ENCODE peak calls at places on chromosome X, in ten cellular contexts. One of them, this sample, is unnamed.

GRCh38 chrX:103704863-103705262 is 5.8 kb upstream of the TMEM31 start:
- DNase-seq in endodermal cell: no peak
- DNase-seq in natural killer cell: no peak
- DNase-seq in A549: no peak
- DNase-seq in colonic mucosa: no peak
- DNase-seq in fibroblast of pulmonary artery: no peak
- DNase-seq in DND-41: no peak
- DNase-seq in suprapubic skin: no peak
- DNase-seq in GM10248: no peak
- DNase-seq in CD8-positive, alpha-beta T cell: no peak
- DNase-seq in this sample: no peak

GRCh38 chrX:54808109-54808604 is 612 bp downstream of the MAGED2 start:
- DNase-seq in fibroblast of pulmonary artery: no peak
- DNase-seq in DND-41: peak; percentile 61
- DNase-seq in A549: peak; percentile 32
- DNase-seq in colonic mucosa: peak; percentile 72
- DNase-seq in GM10248: peak; percentile 37
- DNase-seq in CD8-positive, alpha-beta T cell: no peak
- DNase-seq in suprapubic skin: peak; percentile 78
- DNase-seq in endodermal cell: peak; percentile 89
- DNase-seq in natural killer cell: peak; percentile 34
- DNase-seq in this sample: peak; percentile 58

GRCh38 chrX:111888600-111888999 is 12.6 kb downstream of the TRPC5OS start:
- DNase-seq in colonic mucosa: no peak
- DNase-seq in A549: no peak
- DNase-seq in suprapubic skin: no peak
- DNase-seq in fibroblast of pulmonary artery: no peak
- DNase-seq in endodermal cell: no peak
- DNase-seq in CD8-positive, alpha-beta T cell: no peak
- DNase-seq in GM10248: no peak
- DNase-seq in natural killer cell: no peak
- DNase-seq in DND-41: no peak
- DNase-seq in this sample: no peak

GRCh38 chrX:24117288-24117687 is 32.2 kb upstream of the ZFX start:
- DNase-seq in A549: peak; percentile 42
- DNase-seq in DND-41: no peak
- DNase-seq in fibroblast of pulmonary artery: peak; percentile 64
- DNase-seq in natural killer cell: no peak
- DNase-seq in suprapubic skin: no peak
- DNase-seq in colonic mucosa: peak; percentile 18
- DNase-seq in CD8-positive, alpha-beta T cell: no peak
- DNase-seq in endodermal cell: no peak
- DNase-seq in GM10248: no peak
- DNase-seq in this sample: no peak

GRCh38 chrX:109952050-109952449 is 50.9 kb upstream of the TMEM164 start:
- DNase-seq in suprapubic skin: no peak
- DNase-seq in GM10248: no peak
- DNase-seq in fibroblast of pulmonary artery: no peak
- DNase-seq in natural killer cell: no peak
- DNase-seq in endodermal cell: no peak
- DNase-seq in CD8-positive, alpha-beta T cell: no peak
- DNase-seq in colonic mucosa: no peak
- DNase-seq in DND-41: no peak
- DNase-seq in A549: peak; percentile 7
- DNase-seq in this sample: no peak

GRCh38 chrX:1075741-1076140 is 136.7 kb downstream of the CRLF2 start:
- DNase-seq in GM10248: no peak
- DNase-seq in A549: no peak
- DNase-seq in DND-41: no peak
- DNase-seq in suprapubic skin: no peak
- DNase-seq in fibroblast of pulmonary artery: no peak
- DNase-seq in endodermal cell: no peak
- DNase-seq in colonic mucosa: no peak
- DNase-seq in CD8-positive, alpha-beta T cell: no peak
- DNase-seq in natural killer cell: no peak
- DNase-seq in this sample: no peak

GRCh38 chrX:15384304-15384703 is at the start of gene VEGFD:
- DNase-seq in fibroblast of pulmonary artery: peak; percentile 71
- DNase-seq in suprapubic skin: no peak
- DNase-seq in natural killer cell: no peak
- DNase-seq in GM10248: no peak
- DNase-seq in endodermal cell: no peak
- DNase-seq in CD8-positive, alpha-beta T cell: no peak
- DNase-seq in DND-41: no peak
- DNase-seq in colonic mucosa: no peak
- DNase-seq in A549: peak; percentile 5
- DNase-seq in this sample: no peak

GRCh38 chrX:12878536-12878935 is 11.7 kb downstream of the TLR7 start:
- DNase-seq in GM10248: no peak
- DNase-seq in natural killer cell: no peak
- DNase-seq in endodermal cell: no peak
- DNase-seq in A549: no peak
- DNase-seq in fibroblast of pulmonary artery: no peak
- DNase-seq in DND-41: no peak
- DNase-seq in suprapubic skin: no peak
- DNase-seq in CD8-positive, alpha-beta T cell: no peak
- DNase-seq in colonic mucosa: no peak
- DNase-seq in this sample: no peak

GRCh38 chrX:119757979-119758681 is at the start of gene SOWAHD:
- DNase-seq in A549: peak; percentile 21
- DNase-seq in GM10248: no peak
- DNase-seq in CD8-positive, alpha-beta T cell: no peak
- DNase-seq in endodermal cell: peak; percentile 85
- DNase-seq in colonic mucosa: peak; percentile 78
- DNase-seq in DND-41: no peak
- DNase-seq in natural killer cell: no peak
- DNase-seq in suprapubic skin: no peak
- DNase-seq in fibroblast of pulmonary artery: peak; percentile 33
- DNase-seq in this sample: peak; percentile 23

GRCh38 chrX:19824603-19825002 is 62.8 kb downstream of the SH3KBP1 start:
- DNase-seq in natural killer cell: peak; percentile 49
- DNase-seq in GM10248: no peak
- DNase-seq in fibroblast of pulmonary artery: no peak
- DNase-seq in endodermal cell: no peak
- DNase-seq in CD8-positive, alpha-beta T cell: peak; percentile 60
- DNase-seq in A549: no peak
- DNase-seq in colonic mucosa: no peak
- DNase-seq in suprapubic skin: no peak
- DNase-seq in DND-41: no peak
- DNase-seq in this sample: no peak

GRCh38 chrX:30910124-30910860 is 21.2 kb upstream of the TAB3 start:
- DNase-seq in natural killer cell: no peak
- DNase-seq in fibroblast of pulmonary artery: no peak
- DNase-seq in colonic mucosa: no peak
- DNase-seq in GM10248: no peak
- DNase-seq in A549: no peak
- DNase-seq in suprapubic skin: no peak
- DNase-seq in CD8-positive, alpha-beta T cell: no peak
- DNase-seq in DND-41: no peak
- DNase-seq in endodermal cell: peak; percentile 53
- DNase-seq in this sample: no peak

GRCh38 chrX:40145670-40146470 is 48.1 kb upstream of the BCOR start:
- DNase-seq in fibroblast of pulmonary artery: no peak
- DNase-seq in colonic mucosa: no peak
- DNase-seq in natural killer cell: no peak
- DNase-seq in endodermal cell: peak; percentile 68
- DNase-seq in CD8-positive, alpha-beta T cell: no peak
- DNase-seq in GM10248: no peak
- DNase-seq in A549: no peak
- DNase-seq in suprapubic skin: no peak
- DNase-seq in DND-41: peak; percentile 26
- DNase-seq in this sample: no peak

GRCh38 chrX:74325130-74326059 is 21.4 kb downstream of the ZCCHC13 start:
- DNase-seq in colonic mucosa: no peak
- DNase-seq in DND-41: no peak
- DNase-seq in suprapubic skin: no peak
- DNase-seq in GM10248: no peak
- DNase-seq in CD8-positive, alpha-beta T cell: no peak
- DNase-seq in endodermal cell: peak; percentile 90
- DNase-seq in natural killer cell: no peak
- DNase-seq in fibroblast of pulmonary artery: no peak
- DNase-seq in A549: no peak
- DNase-seq in this sample: peak; percentile 7

GRCh38 chrX:74534569-74535038 is 79.8 kb downstream of the RLIM start:
- DNase-seq in GM10248: peak; percentile 21
- DNase-seq in CD8-positive, alpha-beta T cell: no peak
- DNase-seq in endodermal cell: no peak
- DNase-seq in fibroblast of pulmonary artery: no peak
- DNase-seq in natural killer cell: no peak
- DNase-seq in DND-41: no peak
- DNase-seq in suprapubic skin: no peak
- DNase-seq in A549: no peak
- DNase-seq in colonic mucosa: no peak
- DNase-seq in this sample: no peak

GRCh38 chrX:106780664-106781377 is 21.7 kb upstream of the TBC1D8B start:
- DNase-seq in A549: peak; percentile 38
- DNase-seq in colonic mucosa: no peak
- DNase-seq in fibroblast of pulmonary artery: no peak
- DNase-seq in DND-41: no peak
- DNase-seq in suprapubic skin: no peak
- DNase-seq in endodermal cell: no peak
- DNase-seq in CD8-positive, alpha-beta T cell: no peak
- DNase-seq in GM10248: no peak
- DNase-seq in natural killer cell: no peak
- DNase-seq in this sample: no peak

GRCh38 chrX:71111141-71111843 is at the start of gene IL2RG:
- DNase-seq in GM10248: peak; percentile 75
- DNase-seq in A549: no peak
- DNase-seq in colonic mucosa: peak; percentile 70
- DNase-seq in fibroblast of pulmonary artery: no peak
- DNase-seq in CD8-positive, alpha-beta T cell: peak; percentile 87
- DNase-seq in DND-41: peak; percentile 86
- DNase-seq in natural killer cell: peak; percentile 60
- DNase-seq in endodermal cell: no peak
- DNase-seq in suprapubic skin: no peak
- DNase-seq in this sample: no peak

GRCh38 chrX:8364369-8365141 is 100.1 kb upstream of the VCX3B start:
- DNase-seq in A549: peak; percentile 15
- DNase-seq in endodermal cell: peak; percentile 82
- DNase-seq in colonic mucosa: no peak
- DNase-seq in DND-41: peak; percentile 23
- DNase-seq in natural killer cell: no peak
- DNase-seq in suprapubic skin: no peak
- DNase-seq in CD8-positive, alpha-beta T cell: no peak
- DNase-seq in fibroblast of pulmonary artery: peak; percentile 20
- DNase-seq in GM10248: no peak
- DNase-seq in this sample: peak; percentile 47
- TF ChIP-seq CTCF in A549: peak; percentile 9
- TF ChIP-seq CTCF in endodermal cell: peak; percentile 91
- TF ChIP-seq CTCF in colonic mucosa: no peak
- TF ChIP-seq CTCF in DND-41: peak; percentile 55
- TF ChIP-seq CTCF in natural killer cell: no peak
- TF ChIP-seq CTCF in suprapubic skin: no peak
- TF ChIP-seq CTCF in CD8-positive, alpha-beta T cell: no peak
- TF ChIP-seq CTCF in fibroblast of pulmonary artery: peak; percentile 43
- TF ChIP-seq CTCF in GM10248: peak; percentile 15
- TF ChIP-seq CTCF in this sample: peak; percentile 22

GRCh38 chrX:77949840-77950239 is 19.6 kb downstream of the PGAM4 start:
- DNase-seq in endodermal cell: no peak
- DNase-seq in fibroblast of pulmonary artery: no peak
- DNase-seq in A549: no peak
- DNase-seq in suprapubic skin: no peak
- DNase-seq in DND-41: no peak
- DNase-seq in CD8-positive, alpha-beta T cell: no peak
- DNase-seq in GM10248: no peak
- DNase-seq in colonic mucosa: no peak
- DNase-seq in natural killer cell: no peak
- DNase-seq in this sample: no peak

GRCh38 chrX:77945910-77946309 is 23.5 kb downstream of the PGAM4 start:
- DNase-seq in A549: no peak
- DNase-seq in DND-41: no peak
- DNase-seq in GM10248: no peak
- DNase-seq in fibroblast of pulmonary artery: no peak
- DNase-seq in colonic mucosa: no peak
- DNase-seq in natural killer cell: no peak
- DNase-seq in CD8-positive, alpha-beta T cell: no peak
- DNase-seq in endodermal cell: no peak
- DNase-seq in suprapubic skin: no peak
- DNase-seq in this sample: no peak

GRCh38 chrX:77946571-77946970 is 22.9 kb downstream of the PGAM4 start:
- DNase-seq in endodermal cell: no peak
- DNase-seq in fibroblast of pulmonary artery: no peak
- DNase-seq in colonic mucosa: no peak
- DNase-seq in A549: no peak
- DNase-seq in CD8-positive, alpha-beta T cell: no peak
- DNase-seq in GM10248: no peak
- DNase-seq in natural killer cell: no peak
- DNase-seq in suprapubic skin: no peak
- DNase-seq in DND-41: no peak
- DNase-seq in this sample: no peak
- TF ChIP-seq CTCF in endodermal cell: peak; percentile 54
- TF ChIP-seq CTCF in fibroblast of pulmonary artery: no peak
- TF ChIP-seq CTCF in colonic mucosa: no peak
- TF ChIP-seq CTCF in A549: no peak
- TF ChIP-seq CTCF in CD8-positive, alpha-beta T cell: no peak
- TF ChIP-seq CTCF in GM10248: no peak
- TF ChIP-seq CTCF in natural killer cell: no peak
- TF ChIP-seq CTCF in suprapubic skin: no peak
- TF ChIP-seq CTCF in DND-41: no peak
- TF ChIP-seq CTCF in this sample: peak; percentile 42

GRCh38 chrX:2614911-2615310 is 76.2 kb upstream of the CD99 start:
- DNase-seq in GM10248: no peak
- DNase-seq in DND-41: no peak
- DNase-seq in endodermal cell: no peak
- DNase-seq in colonic mucosa: no peak
- DNase-seq in suprapubic skin: no peak
- DNase-seq in natural killer cell: no peak
- DNase-seq in CD8-positive, alpha-beta T cell: no peak
- DNase-seq in A549: peak; percentile 57
- DNase-seq in fibroblast of pulmonary artery: peak; percentile 91
- DNase-seq in this sample: no peak
- TF ChIP-seq CTCF in GM10248: no peak
- TF ChIP-seq CTCF in DND-41: peak; percentile 19
- TF ChIP-seq CTCF in endodermal cell: peak; percentile 72
- TF ChIP-seq CTCF in colonic mucosa: no peak
- TF ChIP-seq CTCF in suprapubic skin: peak; percentile 19
- TF ChIP-seq CTCF in natural killer cell: no peak
- TF ChIP-seq CTCF in CD8-positive, alpha-beta T cell: no peak
- TF ChIP-seq CTCF in A549: no peak
- TF ChIP-seq CTCF in fibroblast of pulmonary artery: peak; percentile 77
- TF ChIP-seq CTCF in this sample: no peak

GRCh38 chrX:96182366-96182765 is 502.3 kb upstream of the DIAPH2 start:
- DNase-seq in colonic mucosa: peak; percentile 19
- DNase-seq in endodermal cell: peak; percentile 86
- DNase-seq in fibroblast of pulmonary artery: peak; percentile 57
- DNase-seq in DND-41: no peak
- DNase-seq in suprapubic skin: no peak
- DNase-seq in A549: peak; percentile 33
- DNase-seq in natural killer cell: no peak
- DNase-seq in GM10248: no peak
- DNase-seq in CD8-positive, alpha-beta T cell: no peak
- DNase-seq in this sample: peak; percentile 7
- TF ChIP-seq CTCF in colonic mucosa: peak; percentile 31
- TF ChIP-seq CTCF in endodermal cell: peak; percentile 92
- TF ChIP-seq CTCF in fibroblast of pulmonary artery: peak; percentile 53
- TF ChIP-seq CTCF in DND-41: peak; percentile 18
- TF ChIP-seq CTCF in suprapubic skin: peak; percentile 17
- TF ChIP-seq CTCF in A549: no peak
- TF ChIP-seq CTCF in natural killer cell: no peak
- TF ChIP-seq CTCF in GM10248: no peak
- TF ChIP-seq CTCF in CD8-positive, alpha-beta T cell: no peak
- TF ChIP-seq CTCF in this sample: peak; percentile 19